ENCODE peak calls at places on chromosomes 3 and 15, in four cellular contexts. P is keratinocyte, Q is HTR-8/SVneo, H is AG08395. O is an unnamed sample.

GRCh38 chr3:120659285-120659684 is 22.8 kb downstream of the HGD start:
- DNase-seq in H (no peak), P (no peak), Q (no peak), O (no peak)

GRCh38 chr3:9862391-9863235 is 17.4 kb downstream of the CIDEC start:
- DNase-seq in Q (no peak), H (peak), P (no peak), O (peak)

GRCh38 chr3:25747033-25747432 is 36.2 kb downstream of the NGLY1 start:
- DNase-seq in Q (no peak), P (peak), H (no peak), O (no peak)

GRCh38 chr3:188111002-188111584 is 42.9 kb upstream of the LPP start:
- DNase-seq in Q (no peak), P (no peak), H (no peak), O (no peak)

GRCh38 chr3:110790631-110791030 is 281.0 kb upstream of the NECTIN3 start:
- DNase-seq in P (no peak), Q (no peak), H (no peak), O (no peak)

GRCh38 chr15:74655424-74655823 is 39.8 kb downstream of the CLK3 start:
- DNase-seq in H (no peak), P (no peak), Q (no peak), O (no peak)

GRCh38 chr15:72342385-72342784 is 22.4 kb upstream of the CELF6 start:
- DNase-seq in H (no peak), P (no peak), Q (peak), O (no peak)

GRCh38 chr15:75994220-75994619 is 18.0 kb downstream of the NRG4 start:
- DNase-seq in Q (no peak), P (no peak), H (no peak), O (no peak)

GRCh38 chr3:40768536-40768935 is 243.8 kb downstream of the ZNF621 start:
- DNase-seq in P (no peak), H (no peak), Q (no peak), O (no peak)

GRCh38 chr15:27057904-27058645 is 87.1 kb downstream of the GABRG3 start:
- DNase-seq in P (no peak), Q (no peak), H (peak), O (no peak)

GRCh38 chr3:148643389-148643840 is 54.3 kb upstream of the AGTR1 start:
- DNase-seq in P (no peak), Q (no peak), H (peak), O (no peak)

GRCh38 chr3:138406606-138407005 is 27.8 kb upstream of the ESYT3 start:
- DNase-seq in P (no peak), H (no peak), Q (no peak), O (no peak)

GRCh38 chr3:122299872-122300460 is 25.1 kb upstream of the CSTA start:
- DNase-seq in P (no peak), Q (no peak), H (no peak), O (no peak)

GRCh38 chr3:58356054-58356453 is 23.4 kb downstream of the PXK start:
- DNase-seq in P (no peak), H (no peak), Q (no peak), O (no peak)

O was measured in posterior vena cava.